ENCODE peak calls at places on chromosomes 1 and 21, in four cellular contexts. Y is K562, D is A549, F is GM12878. R is an unnamed sample.

GRCh38 chr1:22256213-22256512 is 113.3 kb upstream of the WNT4 start:
- DNase-seq in Y (no peak), D (no peak), F (no peak), R (no peak)

GRCh38 chr1:18972991-18973390 is 16.5 kb upstream of the IFFO2 start:
- DNase-seq in Y (no peak), D (no peak), F (no peak), R (no peak)

GRCh38 chr1:72623299-72623708 is 341.0 kb upstream of the NEGR1 start:
- DNase-seq in Y (no peak), D (no peak), F (peak), R (peak)

GRCh38 chr21:35408401-35408800 is 359.3 kb upstream of the RUNX1 start:
- DNase-seq in Y (no peak), D (no peak), F (no peak), R (no peak)

GRCh38 chr1:106768501-106768900 is 288.0 kb upstream of the PRMT6 start:
- DNase-seq in Y (no peak), D (no peak), F (no peak), R (no peak)

GRCh38 chr1:236734141-236734765 is 48.0 kb downstream of the ACTN2 start:
- DNase-seq in Y (no peak), D (no peak), F (no peak), R (no peak)

GRCh38 chr1:202029727-202030126 is 19.3 kb downstream of the ELF3 start:
- DNase-seq in Y (no peak), D (no peak), F (no peak), R (no peak)

GRCh38 chr1:100482167-100482566 is 55.8 kb upstream of the GPR88 start:
- DNase-seq in Y (no peak), D (no peak), F (no peak), R (no peak)

GRCh38 chr1:225768662-225769426 is 8.8 kb upstream of the SRP9 start:
- DNase-seq in Y (peak), D (no peak), F (no peak), R (peak)

GRCh38 chr1:236239186-236239585 is 42.6 kb downstream of the ERO1B start:
- DNase-seq in Y (no peak), D (no peak), F (no peak), R (no peak)

GRCh38 chr1:147892731-147893214 is 9.8 kb upstream of the GJA8 start:
- DNase-seq in Y (peak), D (peak), F (no peak), R (peak)

GRCh38 chr1:174965006-174965971 is 34.5 kb upstream of the CACYBP start:
- DNase-seq in Y (no peak), D (no peak), F (no peak), R (no peak)

GRCh38 chr1:69707103-69707502 is 139.4 kb downstream of the LRRC7 start:
- DNase-seq in Y (no peak), D (no peak), F (no peak), R (no peak)

GRCh38 chr1:156641761-156642264 is at the start of gene BCAN:
- DNase-seq in Y (peak), D (no peak), F (no peak), R (no peak)

GRCh38 chr1:10338047-10338446 is 60.8 kb upstream of the PGD start:
- DNase-seq in Y (peak), D (peak), F (no peak), R (peak)

GRCh38 chr1:114458208-114458777 is 52.7 kb downstream of the TRIM33 start:
- DNase-seq in Y (no peak), D (no peak), F (no peak), R (peak)

GRCh38 chr1:227661495-227661894 is 73.6 kb downstream of the JMJD4 start:
- DNase-seq in Y (no peak), D (no peak), F (no peak), R (no peak)

GRCh38 chr1:121595089-121595488 is 410.3 kb downstream of the SRGAP2C start:
- DNase-seq in Y (peak), D (no peak), F (no peak), R (peak)

DNA sequence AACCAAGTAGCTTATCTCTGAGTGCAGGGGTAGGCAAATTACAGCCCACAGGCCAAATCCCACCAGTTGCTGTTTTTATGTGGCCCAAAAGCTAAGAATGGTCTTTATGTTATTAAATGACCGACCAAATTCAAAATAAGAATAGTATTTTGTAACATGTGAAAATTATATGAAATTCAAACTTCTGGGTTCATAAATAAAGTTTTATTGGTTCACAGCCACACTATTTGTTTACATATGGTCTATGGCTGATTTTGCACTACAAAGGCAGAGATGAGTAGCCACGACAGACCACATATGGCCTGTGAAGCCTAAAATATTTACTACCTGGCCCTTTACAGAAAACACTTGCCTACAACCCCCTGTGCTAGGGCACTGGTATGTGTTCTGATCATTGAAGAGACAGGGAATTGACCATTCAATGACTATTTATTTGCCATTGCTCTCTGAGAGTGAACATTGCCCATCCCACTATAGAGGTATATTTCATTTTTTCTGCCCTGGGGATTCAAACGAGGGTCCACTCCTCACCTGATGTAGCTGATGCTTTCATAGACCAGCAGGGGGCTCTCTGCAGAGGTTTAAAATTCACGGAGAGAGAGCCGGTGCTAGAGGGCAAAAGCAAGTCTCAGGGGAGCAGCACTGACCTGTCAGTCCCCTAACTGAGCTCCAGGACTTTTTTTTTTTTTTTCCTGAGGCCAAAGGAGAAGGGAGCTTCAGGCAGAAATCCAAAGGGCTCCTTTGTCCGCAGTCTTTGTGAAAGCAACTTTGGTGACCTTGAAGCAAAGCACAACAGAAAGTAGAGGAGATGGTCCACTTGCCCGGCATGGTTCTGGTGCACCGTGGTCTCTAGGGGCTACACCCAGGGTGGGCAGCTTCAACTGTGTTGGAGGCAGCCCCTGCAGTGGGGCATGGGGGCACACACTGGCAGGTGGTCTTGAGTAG is 7.3 kb upstream of the GNL2 start:
- DNase-seq in Y (peak), D (peak), F (no peak), R (peak)
- TF ChIP-seq KDM1A in Y (no peak), D (no peak), F (no peak), R (no peak)

GRCh38 chr21:21750124-21750825 is 752.1 kb downstream of the NCAM2 start:
- DNase-seq in Y (no peak), D (no peak), F (no peak), R (no peak)
- TF ChIP-seq KDM1A in Y (no peak), D (no peak), F (no peak), R (no peak)

GRCh38 chr21:45724994-45725843 is 81.7 kb downstream of the PCBP3 start:
- DNase-seq in Y (no peak), D (no peak), F (no peak), R (no peak)
- TF ChIP-seq KDM1A in Y (no peak), D (no peak), F (no peak), R (no peak)

GRCh38 chr1:240074422-240074821 is 17.3 kb upstream of the FMN2 start:
- DNase-seq in Y (no peak), D (no peak), F (no peak), R (no peak)

GRCh38 chr1:240070188-240070587 is 21.5 kb upstream of the FMN2 start:
- DNase-seq in Y (no peak), D (no peak), F (no peak), R (no peak)

DNA sequence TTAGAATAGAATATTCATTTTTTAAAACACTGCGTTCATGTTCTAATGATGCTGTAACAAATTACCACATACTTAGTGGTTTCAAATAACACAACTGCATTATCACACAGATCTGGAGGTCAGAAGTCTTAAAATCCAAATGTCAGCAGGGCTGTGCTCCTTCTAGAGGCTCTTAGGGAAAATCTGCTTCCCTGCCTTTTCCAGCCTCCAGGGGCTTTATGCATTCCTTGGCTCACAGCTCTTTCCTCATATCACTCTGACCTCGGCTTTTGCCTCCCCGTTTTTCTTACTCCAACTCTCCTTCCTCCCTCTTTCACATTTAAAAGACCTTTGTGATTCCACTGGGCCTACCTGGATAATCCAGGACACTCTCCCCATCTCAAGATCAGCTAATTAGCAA is 18.6 kb upstream of the FMN2 start:
- DNase-seq in Y (no peak), D (no peak), F (no peak), R (no peak)
- TF ChIP-seq KDM1A in Y (no peak), D (no peak), F (no peak), R (no peak)

DNA sequence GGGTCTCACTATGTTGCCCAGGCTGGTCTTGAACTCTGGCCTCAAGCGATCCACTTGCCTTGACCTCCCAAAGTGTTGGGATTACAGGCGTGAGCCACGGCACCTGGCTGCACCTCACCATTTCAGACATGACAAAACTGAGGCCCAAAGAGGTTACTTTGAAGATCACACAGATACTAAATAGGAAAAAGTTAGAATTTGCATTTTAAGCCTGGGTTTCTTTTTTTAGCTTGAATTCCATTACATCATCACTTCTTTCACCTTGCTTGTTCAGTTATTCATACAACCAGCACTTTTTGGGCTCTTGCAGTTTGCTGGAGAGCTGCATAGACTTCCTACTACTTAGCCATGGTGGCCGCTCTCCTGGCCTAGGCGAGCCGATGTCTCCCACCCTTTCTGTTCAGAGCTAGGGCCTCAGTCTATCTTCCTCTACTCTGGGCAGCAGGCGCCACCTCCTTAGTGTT is 16.3 kb upstream of the CD2 start:
- DNase-seq in Y (no peak), D (no peak), F (peak), R (no peak)
- TF ChIP-seq KDM1A in Y (no peak), D (no peak), F (no peak), R (no peak)

GRCh38 chr1:66248746-66249145 is 285.2 kb upstream of the SGIP1 start:
- DNase-seq in Y (no peak), D (no peak), F (no peak), R (no peak)

GRCh38 chr1:66250483-66250882 is 283.5 kb upstream of the SGIP1 start:
- DNase-seq in Y (no peak), D (no peak), F (no peak), R (no peak)

GRCh38 chr1:66253330-66253921 is 280.5 kb upstream of the SGIP1 start:
- DNase-seq in Y (no peak), D (peak), F (peak), R (peak)

GRCh38 chr1:66250075-66250474 is 283.9 kb upstream of the SGIP1 start:
- DNase-seq in Y (no peak), D (no peak), F (no peak), R (no peak)

GRCh38 chr1:66251521-66251920 is 282.4 kb upstream of the SGIP1 start:
- DNase-seq in Y (no peak), D (no peak), F (no peak), R (no peak)
- TF ChIP-seq KDM1A in Y (no peak), D (no peak), F (no peak), R (no peak)

DNA sequence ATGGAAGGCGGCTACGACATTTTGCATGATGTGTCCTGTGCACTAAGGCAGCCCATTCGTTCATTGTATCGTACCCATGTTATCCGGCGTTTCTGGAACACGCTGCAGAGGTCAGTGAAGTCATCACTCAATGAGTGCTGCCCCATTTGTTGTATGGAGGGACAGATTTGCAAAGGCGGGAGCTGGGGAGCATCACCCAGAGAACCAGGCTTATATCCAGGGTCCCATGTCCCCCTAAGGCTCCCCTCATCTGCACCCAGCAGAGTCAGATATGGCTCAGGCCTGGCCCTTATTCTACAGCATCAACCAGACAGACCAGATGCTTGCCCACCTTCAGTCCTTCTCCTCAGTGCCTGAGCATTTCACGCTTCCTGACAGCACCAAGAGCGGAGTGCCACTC is 31.2 kb downstream of the SZT2 start:
- DNase-seq in Y (no peak), D (no peak), F (no peak), R (no peak)
- TF ChIP-seq KDM1A in Y (no peak), D (no peak), F (no peak), R (no peak)

GRCh38 chr1:212440419-212440818 is 7.7 kb downstream of the NENF start:
- DNase-seq in Y (no peak), D (no peak), F (no peak), R (no peak)

GRCh38 chr1:212434992-212435391 is 2.3 kb downstream of the NENF start:
- DNase-seq in Y (no peak), D (no peak), F (no peak), R (no peak)

GRCh38 chr1:212437179-212437798 is 4.6 kb downstream of the NENF start:
- DNase-seq in Y (peak), D (no peak), F (no peak), R (no peak)

GRCh38 chr1:212442408-212442807 is 9.7 kb downstream of the NENF start:
- DNase-seq in Y (no peak), D (no peak), F (no peak), R (no peak)

DNA sequence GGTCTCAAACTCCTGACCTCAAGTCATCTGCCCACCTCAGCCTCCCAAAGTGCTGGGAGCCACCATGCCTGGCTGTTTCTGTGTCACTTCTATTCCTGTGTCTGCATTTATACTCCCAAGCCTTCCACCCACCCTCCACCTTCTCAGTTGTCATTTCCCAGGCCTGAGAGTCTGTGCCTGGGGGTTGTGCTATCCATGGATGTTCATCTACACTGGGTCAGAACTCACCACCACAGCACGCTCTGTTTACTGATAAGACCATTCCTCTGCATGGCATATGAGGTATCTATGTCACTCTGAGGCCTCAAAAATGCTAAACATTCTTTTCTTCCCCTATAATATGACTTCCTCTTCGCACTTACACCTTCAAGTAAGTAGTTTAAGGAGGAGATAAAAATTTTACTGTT is 6.1 kb downstream of the NENF start:
- DNase-seq in Y (peak), D (no peak), F (no peak), R (no peak)
- TF ChIP-seq KDM1A in Y (peak), D (no peak), F (no peak), R (no peak)

DNA sequence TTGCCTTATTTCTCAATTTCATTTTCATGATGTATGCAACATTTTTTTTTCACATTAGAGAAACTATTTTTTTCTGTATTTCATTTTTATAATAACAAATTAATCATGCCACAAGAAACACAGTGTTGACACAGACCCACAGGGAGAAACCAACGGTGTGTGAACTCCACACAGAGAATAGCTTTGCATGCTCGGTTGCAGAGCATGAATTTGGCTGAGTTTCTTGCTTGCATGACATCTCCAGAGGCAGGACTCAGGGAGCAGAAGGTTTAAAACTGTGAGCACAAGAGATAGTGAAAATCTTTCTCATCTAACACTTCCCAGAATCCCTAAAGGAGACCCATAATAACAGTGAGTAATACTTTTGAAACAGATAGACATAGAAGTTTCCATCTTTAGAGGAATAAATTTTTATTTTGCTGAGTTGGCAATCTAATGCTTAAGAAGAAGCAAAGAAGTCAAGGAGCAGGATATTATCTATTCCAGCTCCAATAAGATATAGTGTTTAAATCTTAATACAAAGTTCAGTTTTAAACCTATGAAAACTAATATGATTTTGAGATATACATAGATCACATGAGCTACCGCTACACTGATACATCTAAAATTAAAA is 890.9 kb downstream of the MRPL39 start:
- DNase-seq in Y (no peak), D (no peak), F (no peak), R (no peak)
- TF ChIP-seq KDM1A in Y (no peak), D (no peak), F (no peak), R (no peak)

R was measured in HepG2.